ENCODE peak calls at places on chromosome 19, in eight cellular contexts. M, L, I, N, D, X, Y and S are unnamed samples.

GRCh38 chr19:51127032-51127431 is 2.3 kb downstream of the SIGLEC9 start:
- DNase-seq in M (no peak), L (no peak), I (no peak), N (no peak), D (no peak), X (no peak), Y (no peak), S (no peak)

GRCh38 chr19:5826531-5827341 is 12.8 kb downstream of the FUT6 start:
- DNase-seq in M (no peak), L (peak), I (peak), N (no peak), D (peak), X (no peak), Y (no peak), S (peak)

GRCh38 chr19:2578391-2578826 is 102.5 kb downstream of the GADD45B start:
- DNase-seq in M (no peak), L (no peak), I (no peak), N (peak), D (no peak), X (peak), Y (peak), S (peak)

GRCh38 chr19:17688853-17689595 is 870 bp upstream of the UNC13A start:
- DNase-seq in M (no peak), L (no peak), I (no peak), N (no peak), D (no peak), X (no peak), Y (no peak), S (no peak)

GRCh38 chr19:19531951-19532805 is 3.5 kb downstream of the YJEFN3 start:
- DNase-seq in M (peak), L (peak), I (peak), N (peak), D (peak), X (no peak), Y (no peak), S (peak)

GRCh38 chr19:49924004-49924880 is 4.8 kb upstream of the ATF5 start:
- DNase-seq in M (no peak), L (no peak), I (no peak), N (no peak), D (no peak), X (no peak), Y (no peak), S (no peak)

GRCh38 chr19:20662421-20663105 is 1.2 kb upstream of the ZNF626 start:
- DNase-seq in M (peak), L (no peak), I (no peak), N (no peak), D (no peak), X (no peak), Y (no peak), S (no peak)

GRCh38 chr19:51784922-51785690 is 9.9 kb upstream of the FPR3 start:
- DNase-seq in M (peak), L (no peak), I (no peak), N (peak), D (peak), X (peak), Y (no peak), S (no peak)

GRCh38 chr19:37303591-37304171 is 67.2 kb upstream of the ZNF527 start:
- DNase-seq in M (no peak), L (no peak), I (no peak), N (no peak), D (no peak), X (no peak), Y (no peak), S (no peak)

GRCh38 chr19:10503002-10503789 is at the start of gene KEAP1:
- DNase-seq in M (no peak), L (peak), I (peak), N (peak), D (peak), X (no peak), Y (no peak), S (peak)

GRCh38 chr19:10979950-10980349 is 19.1 kb downstream of the SMARCA4 start:
- DNase-seq in M (peak), L (no peak), I (no peak), N (no peak), D (no peak), X (no peak), Y (no peak), S (no peak)

GRCh38 chr19:45638930-45639729 is at the start of gene EML2:
- DNase-seq in M (no peak), L (no peak), I (peak), N (peak), D (no peak), X (peak), Y (no peak), S (no peak)

GRCh38 chr19:5121286-5122120 is 152.6 kb downstream of the KDM4B start:
- DNase-seq in M (no peak), L (no peak), I (no peak), N (no peak), D (no peak), X (no peak), Y (no peak), S (no peak)

GRCh38 chr19:19217110-19217509 is 5.4 kb downstream of the NCAN start:
- DNase-seq in M (no peak), L (no peak), I (no peak), N (peak), D (no peak), X (no peak), Y (no peak), S (no peak)

GRCh38 chr19:15452111-15453047 is 2.6 kb upstream of the WIZ start:
- DNase-seq in M (peak), L (peak), I (no peak), N (peak), D (peak), X (peak), Y (no peak), S (peak)

GRCh38 chr19:34485831-34486230 is 4.3 kb downstream of the WTIP start:
- DNase-seq in M (no peak), L (no peak), I (no peak), N (no peak), D (no peak), X (no peak), Y (no peak), S (no peak)

GRCh38 chr19:31099470-31100190 is 249.6 kb downstream of the TSHZ3 start:
- DNase-seq in M (no peak), L (no peak), I (no peak), N (no peak), D (no peak), X (no peak), Y (no peak), S (no peak)

GRCh38 chr19:33464733-33465115 is 56.9 kb downstream of the PEPD start:
- DNase-seq in M (no peak), L (no peak), I (no peak), N (no peak), D (no peak), X (no peak), Y (no peak), S (no peak)

GRCh38 chr19:28971011-28971410 is 241.9 kb downstream of the UQCRFS1 start:
- DNase-seq in M (no peak), L (no peak), I (no peak), N (no peak), D (no peak), X (no peak), Y (no peak), S (no peak)

GRCh38 chr19:21202865-21203494 is 61.1 kb downstream of the ZNF431 start:
- DNase-seq in M (peak), L (peak), I (peak), N (peak), D (peak), X (peak), Y (no peak), S (peak)

GRCh38 chr19:33282036-33282686 is 20.2 kb downstream of the CEBPA start:
- DNase-seq in M (no peak), L (no peak), I (no peak), N (no peak), D (no peak), X (no peak), Y (no peak), S (no peak)